ENCODE peak calls at places on chromosome 11, in nine cellular contexts. One of them, this sample, is unnamed.

GRCh38 chr11:91959411-91959810 is 265.2 kb upstream of the FAT3 start:
- DNase-seq in NCI-H2029: no peak
- DNase-seq in stimulated activated CD4-positive, alpha-beta T cell treated with anti-CD3 and anti-CD28 coated beads, Interleukin-2, amount 100 ng/mL, for 48 hours: no peak
- DNase-seq in effector CD8-positive, alpha-beta T cell: no peak
- DNase-seq in heart right ventricle: no peak
- DNase-seq in fibroblast of lung: no peak
- DNase-seq in foreskin fibroblast: no peak
- DNase-seq in lower lobe of right lung: no peak
- DNase-seq in activated CD4-positive, alpha-beta T cell treated with anti-CD3 and anti-CD28 coated beads, Interleukin-2, amount 10 ng/mL, durations not matched to agents 7 days and 5 days: no peak
- DNase-seq in this sample: no peak

GRCh38 chr11:69510471-69511357 is 29.3 kb downstream of the LINC01488 start:
- DNase-seq in NCI-H2029: no peak
- DNase-seq in stimulated activated CD4-positive, alpha-beta T cell treated with anti-CD3 and anti-CD28 coated beads, Interleukin-2, amount 100 ng/mL, for 48 hours: no peak
- DNase-seq in effector CD8-positive, alpha-beta T cell: no peak
- DNase-seq in heart right ventricle: no peak
- DNase-seq in fibroblast of lung: peak; percentile 69
- DNase-seq in foreskin fibroblast: no peak
- DNase-seq in lower lobe of right lung: peak; percentile 33
- DNase-seq in activated CD4-positive, alpha-beta T cell treated with anti-CD3 and anti-CD28 coated beads, Interleukin-2, amount 10 ng/mL, durations not matched to agents 7 days and 5 days: no peak
- DNase-seq in this sample: no peak

GRCh38 chr11:110797453-110797852 is 85.2 kb upstream of the ARHGAP20 start:
- DNase-seq in NCI-H2029: no peak
- DNase-seq in stimulated activated CD4-positive, alpha-beta T cell treated with anti-CD3 and anti-CD28 coated beads, Interleukin-2, amount 100 ng/mL, for 48 hours: no peak
- DNase-seq in effector CD8-positive, alpha-beta T cell: no peak
- DNase-seq in heart right ventricle: no peak
- DNase-seq in fibroblast of lung: no peak
- DNase-seq in foreskin fibroblast: no peak
- DNase-seq in lower lobe of right lung: no peak
- DNase-seq in activated CD4-positive, alpha-beta T cell treated with anti-CD3 and anti-CD28 coated beads, Interleukin-2, amount 10 ng/mL, durations not matched to agents 7 days and 5 days: no peak
- DNase-seq in this sample: no peak

GRCh38 chr11:117011541-117011908 is 86.7 kb downstream of the SIK3 start:
- DNase-seq in NCI-H2029: no peak
- DNase-seq in stimulated activated CD4-positive, alpha-beta T cell treated with anti-CD3 and anti-CD28 coated beads, Interleukin-2, amount 100 ng/mL, for 48 hours: no peak
- DNase-seq in effector CD8-positive, alpha-beta T cell: no peak
- DNase-seq in heart right ventricle: no peak
- DNase-seq in fibroblast of lung: no peak
- DNase-seq in foreskin fibroblast: peak; percentile 68
- DNase-seq in lower lobe of right lung: no peak
- DNase-seq in activated CD4-positive, alpha-beta T cell treated with anti-CD3 and anti-CD28 coated beads, Interleukin-2, amount 10 ng/mL, durations not matched to agents 7 days and 5 days: no peak
- DNase-seq in this sample: no peak

GRCh38 chr11:107716884-107717532 is 5.2 kb upstream of the SLN start:
- DNase-seq in NCI-H2029: no peak
- DNase-seq in stimulated activated CD4-positive, alpha-beta T cell treated with anti-CD3 and anti-CD28 coated beads, Interleukin-2, amount 100 ng/mL, for 48 hours: no peak
- DNase-seq in effector CD8-positive, alpha-beta T cell: no peak
- DNase-seq in heart right ventricle: no peak
- DNase-seq in fibroblast of lung: no peak
- DNase-seq in foreskin fibroblast: no peak
- DNase-seq in lower lobe of right lung: no peak
- DNase-seq in activated CD4-positive, alpha-beta T cell treated with anti-CD3 and anti-CD28 coated beads, Interleukin-2, amount 10 ng/mL, durations not matched to agents 7 days and 5 days: no peak
- DNase-seq in this sample: no peak

GRCh38 chr11:12226093-12226492 is 115.7 kb downstream of the MICAL2 start:
- DNase-seq in NCI-H2029: no peak
- DNase-seq in stimulated activated CD4-positive, alpha-beta T cell treated with anti-CD3 and anti-CD28 coated beads, Interleukin-2, amount 100 ng/mL, for 48 hours: no peak
- DNase-seq in effector CD8-positive, alpha-beta T cell: no peak
- DNase-seq in heart right ventricle: no peak
- DNase-seq in fibroblast of lung: no peak
- DNase-seq in foreskin fibroblast: no peak
- DNase-seq in lower lobe of right lung: no peak
- DNase-seq in activated CD4-positive, alpha-beta T cell treated with anti-CD3 and anti-CD28 coated beads, Interleukin-2, amount 10 ng/mL, durations not matched to agents 7 days and 5 days: no peak
- DNase-seq in this sample: no peak

GRCh38 chr11:67022341-67022933 is 497 bp upstream of the SYT12 start:
- DNase-seq in NCI-H2029: no peak
- DNase-seq in stimulated activated CD4-positive, alpha-beta T cell treated with anti-CD3 and anti-CD28 coated beads, Interleukin-2, amount 100 ng/mL, for 48 hours: no peak
- DNase-seq in effector CD8-positive, alpha-beta T cell: no peak
- DNase-seq in heart right ventricle: no peak
- DNase-seq in fibroblast of lung: peak; percentile 8
- DNase-seq in foreskin fibroblast: peak; percentile 23
- DNase-seq in lower lobe of right lung: no peak
- DNase-seq in activated CD4-positive, alpha-beta T cell treated with anti-CD3 and anti-CD28 coated beads, Interleukin-2, amount 10 ng/mL, durations not matched to agents 7 days and 5 days: no peak
- DNase-seq in this sample: no peak

GRCh38 chr11:118001494-118001971 is 15.3 kb downstream of the IL10RA start:
- DNase-seq in NCI-H2029: no peak
- DNase-seq in stimulated activated CD4-positive, alpha-beta T cell treated with anti-CD3 and anti-CD28 coated beads, Interleukin-2, amount 100 ng/mL, for 48 hours: no peak
- DNase-seq in effector CD8-positive, alpha-beta T cell: no peak
- DNase-seq in heart right ventricle: no peak
- DNase-seq in fibroblast of lung: no peak
- DNase-seq in foreskin fibroblast: no peak
- DNase-seq in lower lobe of right lung: no peak
- DNase-seq in activated CD4-positive, alpha-beta T cell treated with anti-CD3 and anti-CD28 coated beads, Interleukin-2, amount 10 ng/mL, durations not matched to agents 7 days and 5 days: peak; percentile 66
- DNase-seq in this sample: peak; percentile 49

GRCh38 chr11:5343474-5344335 is at the start of gene OR51B5:
- DNase-seq in NCI-H2029: no peak
- DNase-seq in stimulated activated CD4-positive, alpha-beta T cell treated with anti-CD3 and anti-CD28 coated beads, Interleukin-2, amount 100 ng/mL, for 48 hours: no peak
- DNase-seq in effector CD8-positive, alpha-beta T cell: no peak
- DNase-seq in heart right ventricle: no peak
- DNase-seq in fibroblast of lung: no peak
- DNase-seq in foreskin fibroblast: no peak
- DNase-seq in lower lobe of right lung: no peak
- DNase-seq in activated CD4-positive, alpha-beta T cell treated with anti-CD3 and anti-CD28 coated beads, Interleukin-2, amount 10 ng/mL, durations not matched to agents 7 days and 5 days: no peak
- DNase-seq in this sample: no peak

GRCh38 chr11:77073328-77074001 is 6.7 kb downstream of the CAPN5 start:
- DNase-seq in NCI-H2029: peak; percentile 13
- DNase-seq in stimulated activated CD4-positive, alpha-beta T cell treated with anti-CD3 and anti-CD28 coated beads, Interleukin-2, amount 100 ng/mL, for 48 hours: no peak
- DNase-seq in effector CD8-positive, alpha-beta T cell: no peak
- DNase-seq in heart right ventricle: peak; percentile 79
- DNase-seq in fibroblast of lung: peak; percentile 97
- DNase-seq in foreskin fibroblast: peak; percentile 98
- DNase-seq in lower lobe of right lung: peak; percentile 60
- DNase-seq in activated CD4-positive, alpha-beta T cell treated with anti-CD3 and anti-CD28 coated beads, Interleukin-2, amount 10 ng/mL, durations not matched to agents 7 days and 5 days: no peak
- DNase-seq in this sample: no peak

GRCh38 chr11:10572533-10572932 is 4.1 kb upstream of the LYVE1 start:
- DNase-seq in NCI-H2029: no peak
- DNase-seq in stimulated activated CD4-positive, alpha-beta T cell treated with anti-CD3 and anti-CD28 coated beads, Interleukin-2, amount 100 ng/mL, for 48 hours: no peak
- DNase-seq in effector CD8-positive, alpha-beta T cell: no peak
- DNase-seq in heart right ventricle: no peak
- DNase-seq in fibroblast of lung: no peak
- DNase-seq in foreskin fibroblast: no peak
- DNase-seq in lower lobe of right lung: no peak
- DNase-seq in activated CD4-positive, alpha-beta T cell treated with anti-CD3 and anti-CD28 coated beads, Interleukin-2, amount 10 ng/mL, durations not matched to agents 7 days and 5 days: no peak
- DNase-seq in this sample: no peak

GRCh38 chr11:125946712-125947418 is 1.0 kb downstream of the VSIG10L2 start:
- DNase-seq in NCI-H2029: no peak
- DNase-seq in stimulated activated CD4-positive, alpha-beta T cell treated with anti-CD3 and anti-CD28 coated beads, Interleukin-2, amount 100 ng/mL, for 48 hours: no peak
- DNase-seq in effector CD8-positive, alpha-beta T cell: no peak
- DNase-seq in heart right ventricle: no peak
- DNase-seq in fibroblast of lung: no peak
- DNase-seq in foreskin fibroblast: no peak
- DNase-seq in lower lobe of right lung: no peak
- DNase-seq in activated CD4-positive, alpha-beta T cell treated with anti-CD3 and anti-CD28 coated beads, Interleukin-2, amount 10 ng/mL, durations not matched to agents 7 days and 5 days: no peak
- DNase-seq in this sample: no peak

GRCh38 chr11:77672276-77672675 is 34.7 kb upstream of the CLNS1A start:
- DNase-seq in NCI-H2029: no peak
- DNase-seq in stimulated activated CD4-positive, alpha-beta T cell treated with anti-CD3 and anti-CD28 coated beads, Interleukin-2, amount 100 ng/mL, for 48 hours: no peak
- DNase-seq in effector CD8-positive, alpha-beta T cell: no peak
- DNase-seq in heart right ventricle: no peak
- DNase-seq in fibroblast of lung: peak; percentile 91
- DNase-seq in foreskin fibroblast: peak; percentile 90
- DNase-seq in lower lobe of right lung: no peak
- DNase-seq in activated CD4-positive, alpha-beta T cell treated with anti-CD3 and anti-CD28 coated beads, Interleukin-2, amount 10 ng/mL, durations not matched to agents 7 days and 5 days: no peak
- DNase-seq in this sample: no peak

GRCh38 chr11:117828641-117829368 is 4.3 kb upstream of the FXYD2 start:
- DNase-seq in NCI-H2029: no peak
- DNase-seq in stimulated activated CD4-positive, alpha-beta T cell treated with anti-CD3 and anti-CD28 coated beads, Interleukin-2, amount 100 ng/mL, for 48 hours: peak; percentile 68
- DNase-seq in effector CD8-positive, alpha-beta T cell: peak; percentile 41
- DNase-seq in heart right ventricle: no peak
- DNase-seq in fibroblast of lung: peak; percentile 88
- DNase-seq in foreskin fibroblast: no peak
- DNase-seq in lower lobe of right lung: peak; percentile 46
- DNase-seq in activated CD4-positive, alpha-beta T cell treated with anti-CD3 and anti-CD28 coated beads, Interleukin-2, amount 10 ng/mL, durations not matched to agents 7 days and 5 days: peak; percentile 70
- DNase-seq in this sample: peak; percentile 56

GRCh38 chr11:72483412-72484186 is 49.3 kb upstream of the CLPB start:
- DNase-seq in NCI-H2029: no peak
- DNase-seq in stimulated activated CD4-positive, alpha-beta T cell treated with anti-CD3 and anti-CD28 coated beads, Interleukin-2, amount 100 ng/mL, for 48 hours: no peak
- DNase-seq in effector CD8-positive, alpha-beta T cell: no peak
- DNase-seq in heart right ventricle: no peak
- DNase-seq in fibroblast of lung: peak; percentile 63
- DNase-seq in foreskin fibroblast: peak; percentile 16
- DNase-seq in lower lobe of right lung: no peak
- DNase-seq in activated CD4-positive, alpha-beta T cell treated with anti-CD3 and anti-CD28 coated beads, Interleukin-2, amount 10 ng/mL, durations not matched to agents 7 days and 5 days: no peak
- DNase-seq in this sample: no peak

GRCh38 chr11:117996058-117996457 is 9.9 kb downstream of the IL10RA start:
- DNase-seq in NCI-H2029: no peak
- DNase-seq in stimulated activated CD4-positive, alpha-beta T cell treated with anti-CD3 and anti-CD28 coated beads, Interleukin-2, amount 100 ng/mL, for 48 hours: no peak
- DNase-seq in effector CD8-positive, alpha-beta T cell: no peak
- DNase-seq in heart right ventricle: no peak
- DNase-seq in fibroblast of lung: no peak
- DNase-seq in foreskin fibroblast: no peak
- DNase-seq in lower lobe of right lung: no peak
- DNase-seq in activated CD4-positive, alpha-beta T cell treated with anti-CD3 and anti-CD28 coated beads, Interleukin-2, amount 10 ng/mL, durations not matched to agents 7 days and 5 days: no peak
- DNase-seq in this sample: no peak

GRCh38 chr11:47162426-47162825 is 14.3 kb downstream of the ARFGAP2 start:
- DNase-seq in NCI-H2029: no peak
- DNase-seq in stimulated activated CD4-positive, alpha-beta T cell treated with anti-CD3 and anti-CD28 coated beads, Interleukin-2, amount 100 ng/mL, for 48 hours: no peak
- DNase-seq in effector CD8-positive, alpha-beta T cell: no peak
- DNase-seq in heart right ventricle: no peak
- DNase-seq in fibroblast of lung: no peak
- DNase-seq in foreskin fibroblast: no peak
- DNase-seq in lower lobe of right lung: no peak
- DNase-seq in activated CD4-positive, alpha-beta T cell treated with anti-CD3 and anti-CD28 coated beads, Interleukin-2, amount 10 ng/mL, durations not matched to agents 7 days and 5 days: no peak
- DNase-seq in this sample: no peak

GRCh38 chr11:35918716-35919115 is 25.1 kb upstream of the LDLRAD3 start:
- DNase-seq in NCI-H2029: no peak
- DNase-seq in stimulated activated CD4-positive, alpha-beta T cell treated with anti-CD3 and anti-CD28 coated beads, Interleukin-2, amount 100 ng/mL, for 48 hours: no peak
- DNase-seq in effector CD8-positive, alpha-beta T cell: no peak
- DNase-seq in heart right ventricle: no peak
- DNase-seq in fibroblast of lung: no peak
- DNase-seq in foreskin fibroblast: no peak
- DNase-seq in lower lobe of right lung: no peak
- DNase-seq in activated CD4-positive, alpha-beta T cell treated with anti-CD3 and anti-CD28 coated beads, Interleukin-2, amount 10 ng/mL, durations not matched to agents 7 days and 5 days: no peak
- DNase-seq in this sample: no peak

GRCh38 chr11:67118059-67118766 is 850 bp upstream of the KDM2A start:
- DNase-seq in NCI-H2029: no peak
- DNase-seq in stimulated activated CD4-positive, alpha-beta T cell treated with anti-CD3 and anti-CD28 coated beads, Interleukin-2, amount 100 ng/mL, for 48 hours: no peak
- DNase-seq in effector CD8-positive, alpha-beta T cell: peak; percentile 36
- DNase-seq in heart right ventricle: peak; percentile 62
- DNase-seq in fibroblast of lung: no peak
- DNase-seq in foreskin fibroblast: no peak
- DNase-seq in lower lobe of right lung: peak; percentile 69
- DNase-seq in activated CD4-positive, alpha-beta T cell treated with anti-CD3 and anti-CD28 coated beads, Interleukin-2, amount 10 ng/mL, durations not matched to agents 7 days and 5 days: peak; percentile 58
- DNase-seq in this sample: peak; percentile 54

GRCh38 chr11:105466582-105467228 is 143.2 kb upstream of the GRIA4 start:
- DNase-seq in NCI-H2029: no peak
- DNase-seq in stimulated activated CD4-positive, alpha-beta T cell treated with anti-CD3 and anti-CD28 coated beads, Interleukin-2, amount 100 ng/mL, for 48 hours: no peak
- DNase-seq in effector CD8-positive, alpha-beta T cell: no peak
- DNase-seq in heart right ventricle: no peak
- DNase-seq in fibroblast of lung: peak; percentile 78
- DNase-seq in foreskin fibroblast: peak; percentile 71
- DNase-seq in lower lobe of right lung: no peak
- DNase-seq in activated CD4-positive, alpha-beta T cell treated with anti-CD3 and anti-CD28 coated beads, Interleukin-2, amount 10 ng/mL, durations not matched to agents 7 days and 5 days: no peak
- DNase-seq in this sample: no peak

GRCh38 chr11:13207665-13208594 is 69.7 kb upstream of the BMAL1 start:
- DNase-seq in NCI-H2029: peak; percentile 43
- DNase-seq in stimulated activated CD4-positive, alpha-beta T cell treated with anti-CD3 and anti-CD28 coated beads, Interleukin-2, amount 100 ng/mL, for 48 hours: peak; percentile 13
- DNase-seq in effector CD8-positive, alpha-beta T cell: no peak
- DNase-seq in heart right ventricle: no peak
- DNase-seq in fibroblast of lung: peak; percentile 88
- DNase-seq in foreskin fibroblast: peak; percentile 76
- DNase-seq in lower lobe of right lung: peak; percentile 54
- DNase-seq in activated CD4-positive, alpha-beta T cell treated with anti-CD3 and anti-CD28 coated beads, Interleukin-2, amount 10 ng/mL, durations not matched to agents 7 days and 5 days: peak; percentile 37
- DNase-seq in this sample: peak; percentile 39

GRCh38 chr11:5509803-5510202 is at the start of gene UBQLN3:
- DNase-seq in NCI-H2029: no peak
- DNase-seq in stimulated activated CD4-positive, alpha-beta T cell treated with anti-CD3 and anti-CD28 coated beads, Interleukin-2, amount 100 ng/mL, for 48 hours: no peak
- DNase-seq in effector CD8-positive, alpha-beta T cell: no peak
- DNase-seq in heart right ventricle: no peak
- DNase-seq in fibroblast of lung: no peak
- DNase-seq in foreskin fibroblast: no peak
- DNase-seq in lower lobe of right lung: no peak
- DNase-seq in activated CD4-positive, alpha-beta T cell treated with anti-CD3 and anti-CD28 coated beads, Interleukin-2, amount 10 ng/mL, durations not matched to agents 7 days and 5 days: no peak
- DNase-seq in this sample: no peak

GRCh38 chr11:110311783-110312578 is 15.6 kb upstream of the RDX start:
- DNase-seq in NCI-H2029: no peak
- DNase-seq in stimulated activated CD4-positive, alpha-beta T cell treated with anti-CD3 and anti-CD28 coated beads, Interleukin-2, amount 100 ng/mL, for 48 hours: no peak
- DNase-seq in effector CD8-positive, alpha-beta T cell: no peak
- DNase-seq in heart right ventricle: no peak
- DNase-seq in fibroblast of lung: peak; percentile 55
- DNase-seq in foreskin fibroblast: peak; percentile 38
- DNase-seq in lower lobe of right lung: no peak
- DNase-seq in activated CD4-positive, alpha-beta T cell treated with anti-CD3 and anti-CD28 coated beads, Interleukin-2, amount 10 ng/mL, durations not matched to agents 7 days and 5 days: no peak
- DNase-seq in this sample: no peak

GRCh38 chr11:10885703-10886363 is 28.0 kb upstream of the ZBED5 start:
- DNase-seq in NCI-H2029: no peak
- DNase-seq in stimulated activated CD4-positive, alpha-beta T cell treated with anti-CD3 and anti-CD28 coated beads, Interleukin-2, amount 100 ng/mL, for 48 hours: no peak
- DNase-seq in effector CD8-positive, alpha-beta T cell: no peak
- DNase-seq in heart right ventricle: no peak
- DNase-seq in fibroblast of lung: peak; percentile 91
- DNase-seq in foreskin fibroblast: peak; percentile 58
- DNase-seq in lower lobe of right lung: no peak
- DNase-seq in activated CD4-positive, alpha-beta T cell treated with anti-CD3 and anti-CD28 coated beads, Interleukin-2, amount 10 ng/mL, durations not matched to agents 7 days and 5 days: no peak
- DNase-seq in this sample: no peak

GRCh38 chr11:6604081-6604626 is 580 bp downstream of the ILK start:
- DNase-seq in NCI-H2029: peak; percentile 14
- DNase-seq in stimulated activated CD4-positive, alpha-beta T cell treated with anti-CD3 and anti-CD28 coated beads, Interleukin-2, amount 100 ng/mL, for 48 hours: no peak
- DNase-seq in effector CD8-positive, alpha-beta T cell: peak; percentile 14
- DNase-seq in heart right ventricle: no peak
- DNase-seq in fibroblast of lung: peak; percentile 73
- DNase-seq in foreskin fibroblast: peak; percentile 53
- DNase-seq in lower lobe of right lung: no peak
- DNase-seq in activated CD4-positive, alpha-beta T cell treated with anti-CD3 and anti-CD28 coated beads, Interleukin-2, amount 10 ng/mL, durations not matched to agents 7 days and 5 days: peak; percentile 69
- DNase-seq in this sample: peak; percentile 53

GRCh38 chr11:35146711-35147110 is 7.7 kb downstream of the CD44 start:
- DNase-seq in NCI-H2029: no peak
- DNase-seq in stimulated activated CD4-positive, alpha-beta T cell treated with anti-CD3 and anti-CD28 coated beads, Interleukin-2, amount 100 ng/mL, for 48 hours: no peak
- DNase-seq in effector CD8-positive, alpha-beta T cell: no peak
- DNase-seq in heart right ventricle: no peak
- DNase-seq in fibroblast of lung: no peak
- DNase-seq in foreskin fibroblast: no peak
- DNase-seq in lower lobe of right lung: no peak
- DNase-seq in activated CD4-positive, alpha-beta T cell treated with anti-CD3 and anti-CD28 coated beads, Interleukin-2, amount 10 ng/mL, durations not matched to agents 7 days and 5 days: no peak
- DNase-seq in this sample: no peak

GRCh38 chr11:12171921-12172320 is 61.5 kb downstream of the MICAL2 start:
- DNase-seq in NCI-H2029: no peak
- DNase-seq in stimulated activated CD4-positive, alpha-beta T cell treated with anti-CD3 and anti-CD28 coated beads, Interleukin-2, amount 100 ng/mL, for 48 hours: no peak
- DNase-seq in effector CD8-positive, alpha-beta T cell: no peak
- DNase-seq in heart right ventricle: no peak
- DNase-seq in fibroblast of lung: no peak
- DNase-seq in foreskin fibroblast: no peak
- DNase-seq in lower lobe of right lung: no peak
- DNase-seq in activated CD4-positive, alpha-beta T cell treated with anti-CD3 and anti-CD28 coated beads, Interleukin-2, amount 10 ng/mL, durations not matched to agents 7 days and 5 days: no peak
- DNase-seq in this sample: no peak

GRCh38 chr11:59413646-59414045 is 12.6 kb downstream of the OR5A2 start:
- DNase-seq in NCI-H2029: no peak
- DNase-seq in stimulated activated CD4-positive, alpha-beta T cell treated with anti-CD3 and anti-CD28 coated beads, Interleukin-2, amount 100 ng/mL, for 48 hours: no peak
- DNase-seq in effector CD8-positive, alpha-beta T cell: no peak
- DNase-seq in heart right ventricle: no peak
- DNase-seq in fibroblast of lung: no peak
- DNase-seq in foreskin fibroblast: no peak
- DNase-seq in lower lobe of right lung: no peak
- DNase-seq in activated CD4-positive, alpha-beta T cell treated with anti-CD3 and anti-CD28 coated beads, Interleukin-2, amount 10 ng/mL, durations not matched to agents 7 days and 5 days: no peak
- DNase-seq in this sample: no peak

GRCh38 chr11:128687321-128687720 is 6.6 kb upstream of the FLI1 start:
- DNase-seq in NCI-H2029: no peak
- DNase-seq in stimulated activated CD4-positive, alpha-beta T cell treated with anti-CD3 and anti-CD28 coated beads, Interleukin-2, amount 100 ng/mL, for 48 hours: no peak
- DNase-seq in effector CD8-positive, alpha-beta T cell: no peak
- DNase-seq in heart right ventricle: peak; percentile 58
- DNase-seq in fibroblast of lung: no peak
- DNase-seq in foreskin fibroblast: no peak
- DNase-seq in lower lobe of right lung: peak; percentile 75
- DNase-seq in activated CD4-positive, alpha-beta T cell treated with anti-CD3 and anti-CD28 coated beads, Interleukin-2, amount 10 ng/mL, durations not matched to agents 7 days and 5 days: no peak
- DNase-seq in this sample: no peak